ENCODE peak calls at places on chromosomes 4 and X, in four cellular contexts. One of them, this sample, is unnamed.

GRCh38 chrX:30219372-30219771 is 4.0 kb downstream of the MAGEB2 start:
- DNase-seq in K562: no peak
- DNase-seq in GM12878: no peak
- DNase-seq in HepG2: no peak
- DNase-seq in this sample: peak

GRCh38 chrX:135112096-135112729 is 8.1 kb downstream of the ETDB start:
- DNase-seq in HepG2: no peak
- DNase-seq in GM12878: no peak
- DNase-seq in K562: peak
- DNase-seq in this sample: no peak

GRCh38 chrX:31435592-31435991 is 363.8 kb upstream of the FTHL17 start:
- DNase-seq in K562: no peak
- DNase-seq in GM12878: no peak
- DNase-seq in HepG2: no peak
- DNase-seq in this sample: peak

GRCh38 chr4:121783210-121783609 is 17.9 kb upstream of the EXOSC9 start:
- DNase-seq in HepG2: no peak
- DNase-seq in GM12878: no peak
- DNase-seq in K562: no peak
- DNase-seq in this sample: no peak

GRCh38 chr4:43496188-43496587 is 603.7 kb downstream of the GRXCR1 start:
- DNase-seq in HepG2: no peak
- DNase-seq in GM12878: no peak
- DNase-seq in K562: no peak
- DNase-seq in this sample: no peak

GRCh38 chr4:142696334-142697122 is 149.6 kb downstream of the INPP4B start:
- DNase-seq in HepG2: no peak
- DNase-seq in K562: no peak
- DNase-seq in GM12878: no peak
- DNase-seq in this sample: no peak

GRCh38 chr4:36420111-36420679 is 138.8 kb downstream of the DTHD1 start:
- DNase-seq in GM12878: no peak
- DNase-seq in HepG2: no peak
- DNase-seq in K562: no peak
- DNase-seq in this sample: peak

GRCh38 chr4:106773106-106773905 is 262.8 kb downstream of the DKK2 start:
- DNase-seq in HepG2: no peak
- DNase-seq in K562: no peak
- DNase-seq in GM12878: no peak
- DNase-seq in this sample: no peak

GRCh38 chr4:153137677-153138630 is 66.3 kb upstream of the TRIM2 start:
- DNase-seq in HepG2: no peak
- DNase-seq in GM12878: no peak
- DNase-seq in K562: peak
- DNase-seq in this sample: no peak

GRCh38 chrX:81377329-81377728 is 175.4 kb downstream of the SH3BGRL start:
- DNase-seq in GM12878: no peak
- DNase-seq in HepG2: peak
- DNase-seq in K562: peak
- DNase-seq in this sample: no peak
- TF ChIP-seq ATF2 in GM12878: no peak
- TF ChIP-seq ATF2 in HepG2: no peak
- TF ChIP-seq ATF2 in K562: no peak
- TF ChIP-seq ATF2 in this sample: no peak

DNA sequence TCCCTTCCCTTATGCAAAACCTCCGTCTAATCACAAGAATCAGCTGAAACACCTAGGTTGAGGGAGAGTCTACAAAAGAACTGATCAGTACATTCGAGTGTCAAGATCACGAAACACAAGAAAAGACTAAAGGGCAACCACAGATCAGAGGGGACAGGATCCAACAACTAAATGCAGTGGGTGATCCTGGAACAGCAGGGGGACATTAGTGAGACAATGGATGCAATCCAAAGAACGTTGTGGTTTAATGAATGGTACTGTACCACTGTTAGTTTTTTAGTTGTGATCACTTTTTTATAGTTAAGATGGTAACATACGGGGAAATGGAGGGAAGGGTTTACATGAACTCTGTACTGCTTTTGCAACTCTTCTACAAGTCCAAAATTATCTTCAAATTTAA is 79.2 kb downstream of the RELL1 start:
- DNase-seq in HepG2: no peak
- DNase-seq in K562: no peak
- DNase-seq in GM12878: no peak
- DNase-seq in this sample: no peak
- TF ChIP-seq RFX5 in HepG2: no peak
- TF ChIP-seq RFX5 in K562: no peak
- TF ChIP-seq RFX5 in GM12878: no peak
- TF ChIP-seq RFX5 in this sample: no peak

GRCh38 chr4:14787221-14787620 is 215.1 kb upstream of the CPEB2 start:
- DNase-seq in GM12878: no peak
- DNase-seq in HepG2: no peak
- DNase-seq in K562: no peak
- DNase-seq in this sample: no peak

GRCh38 chr4:14783011-14783877 is 219.0 kb upstream of the CPEB2 start:
- DNase-seq in HepG2: no peak
- DNase-seq in K562: no peak
- DNase-seq in GM12878: peak
- DNase-seq in this sample: no peak

GRCh38 chr4:14790487-14790886 is 211.8 kb upstream of the CPEB2 start:
- DNase-seq in K562: no peak
- DNase-seq in GM12878: no peak
- DNase-seq in HepG2: no peak
- DNase-seq in this sample: no peak

GRCh38 chr4:14792702-14793227 is 209.5 kb upstream of the CPEB2 start:
- DNase-seq in GM12878: no peak
- DNase-seq in K562: no peak
- DNase-seq in HepG2: no peak
- DNase-seq in this sample: no peak

GRCh38 chr4:14787894-14788293 is 214.4 kb upstream of the CPEB2 start:
- DNase-seq in GM12878: no peak
- DNase-seq in K562: no peak
- DNase-seq in HepG2: no peak
- DNase-seq in this sample: no peak
- TF ChIP-seq ATF2 in GM12878: no peak
- TF ChIP-seq ATF2 in K562: no peak
- TF ChIP-seq ATF2 in HepG2: no peak
- TF ChIP-seq ATF2 in this sample: no peak

GRCh38 chr4:158778712-158779111 is 9.9 kb downstream of the FNIP2 start:
- DNase-seq in HepG2: no peak
- DNase-seq in K562: no peak
- DNase-seq in GM12878: no peak
- DNase-seq in this sample: no peak
- TF ChIP-seq RFX5 in HepG2: no peak
- TF ChIP-seq RFX5 in K562: no peak
- TF ChIP-seq RFX5 in GM12878: no peak
- TF ChIP-seq RFX5 in this sample: no peak

GRCh38 chrX:86930419-86930818 is 587.2 kb upstream of the KLHL4 start:
- DNase-seq in K562: no peak
- DNase-seq in GM12878: no peak
- DNase-seq in HepG2: peak
- DNase-seq in this sample: no peak

GRCh38 chrX:86935988-86936387 is 581.6 kb upstream of the KLHL4 start:
- DNase-seq in K562: no peak
- DNase-seq in GM12878: no peak
- DNase-seq in HepG2: no peak
- DNase-seq in this sample: no peak
- TF ChIP-seq ATF2 in K562: no peak
- TF ChIP-seq ATF2 in GM12878: no peak
- TF ChIP-seq ATF2 in HepG2: no peak
- TF ChIP-seq ATF2 in this sample: no peak

GRCh38 chr4:147975325-147975724 is 243.4 kb downstream of the ARHGAP10 start:
- DNase-seq in GM12878: no peak
- DNase-seq in K562: no peak
- DNase-seq in HepG2: no peak
- DNase-seq in this sample: no peak
- TF ChIP-seq RFX5 in GM12878: no peak
- TF ChIP-seq RFX5 in K562: no peak
- TF ChIP-seq RFX5 in HepG2: no peak
- TF ChIP-seq RFX5 in this sample: no peak

DNA sequence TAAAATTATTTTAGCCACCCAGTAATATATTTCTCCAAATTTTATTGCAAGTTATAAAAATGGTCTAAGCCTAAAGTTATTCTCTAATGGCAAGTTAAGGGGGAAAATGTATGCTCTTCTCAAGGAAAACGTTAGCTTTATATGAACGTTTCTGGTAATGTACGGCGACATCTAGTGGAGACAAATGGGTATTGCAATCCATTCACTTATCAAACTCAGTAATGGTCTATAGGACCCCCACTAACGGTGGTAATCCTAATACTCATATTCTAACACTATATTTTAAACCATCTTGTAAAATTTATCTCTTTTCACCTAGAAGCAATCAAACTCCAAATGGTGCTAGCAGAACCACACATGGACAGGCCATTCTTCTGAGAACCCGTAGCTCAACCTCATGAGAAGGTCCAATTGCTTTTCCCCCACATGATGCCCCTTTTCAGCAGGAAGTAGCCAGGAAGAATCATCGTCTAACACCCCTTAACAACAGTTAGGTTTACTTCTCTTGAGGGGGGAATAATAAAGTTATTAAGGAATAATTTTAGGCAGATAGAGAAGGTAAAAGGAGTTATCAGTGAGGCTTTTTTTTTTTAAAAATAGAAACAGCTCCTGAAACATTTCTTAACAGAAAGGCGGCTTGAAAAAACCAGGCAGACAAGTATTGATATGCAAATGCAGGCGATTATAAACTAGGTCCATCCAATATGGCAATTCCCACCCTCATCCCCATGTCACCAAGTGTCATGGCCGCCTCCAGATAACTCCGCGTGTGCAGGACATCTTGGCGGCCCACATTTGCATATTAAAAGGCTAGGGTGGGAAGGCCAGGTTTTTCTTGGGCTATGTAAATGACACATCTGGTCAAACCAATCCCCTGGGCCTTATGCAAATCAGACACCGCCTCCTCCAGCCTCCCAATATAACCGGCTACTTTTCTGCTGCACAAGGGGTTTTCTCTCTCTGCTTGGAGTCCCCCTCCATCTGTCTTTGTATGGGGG is 35.0 kb downstream of the NUDT11 start:
- DNase-seq in HepG2: peak
- DNase-seq in GM12878: no peak
- DNase-seq in K562: peak
- DNase-seq in this sample: no peak
- TF ChIP-seq ATF2 in HepG2: no peak
- TF ChIP-seq ATF2 in GM12878: no peak
- TF ChIP-seq ATF2 in K562: no peak
- TF ChIP-seq ATF2 in this sample: no peak